ENCODE peak calls at places on chromosomes 4 and X, in four cellular contexts. D, R, W and I are unnamed samples.
A peak's percentile ranks its signal among the peaks of the same experiment; 100 is the strongest.

GRCh38 chr4:30716671-30717207 is 3.4 kb upstream of the PCDH7 start:
- DNase-seq in R (peak; percentile 55), W (no peak), D (peak; percentile 11), I (peak; percentile 3)

GRCh38 chr4:6489962-6490361 is 17.5 kb upstream of the PPP2R2C start:
- DNase-seq in W (no peak), D (no peak), R (no peak), I (no peak)

GRCh38 chr4:189773909-189774308 is 166.8 kb upstream of the FRG1 start:
- DNase-seq in D (no peak), W (no peak), R (no peak), I (no peak)

GRCh38 chr4:181944527-181944926 is 298.7 kb upstream of the TENM3 start:
- DNase-seq in W (no peak), D (no peak), R (no peak), I (no peak)

GRCh38 chr4:4609622-4610334 is 67.9 kb upstream of the STX18 start:
- DNase-seq in D (no peak), R (no peak), W (no peak), I (no peak)

GRCh38 chr4:76706581-76706980 is 191.4 kb downstream of the SOWAHB start:
- DNase-seq in R (no peak), D (no peak), W (no peak), I (no peak)

GRCh38 chr4:8140915-8141314 is 17.7 kb downstream of the ABLIM2 start:
- DNase-seq in W (no peak), D (no peak), R (no peak), I (no peak)

GRCh38 chrX:24647257-24648058 is at the start of gene PCYT1B:
- DNase-seq in W (peak; percentile 52), R (peak; percentile 68), D (peak; percentile 8), I (peak; percentile 72)

GRCh38 chrX:107579956-107580355 is 48.4 kb upstream of the PRPS1 start:
- DNase-seq in W (no peak), D (no peak), R (peak; percentile 70), I (no peak)

GRCh38 chr4:184444215-184444952 is 30.0 kb downstream of the IRF2 start:
- DNase-seq in D (no peak), R (no peak), W (no peak), I (no peak)

GRCh38 chr4:64774626-64775025 is 365.4 kb upstream of the TECRL start:
- DNase-seq in R (no peak), W (no peak), D (no peak), I (no peak)

GRCh38 chr4:88870428-88870827 is 172.8 kb upstream of the NAP1L5 start:
- DNase-seq in W (no peak), R (no peak), D (no peak), I (no peak)

GRCh38 chrX:47497274-47497673 is 14.3 kb upstream of the ZNF41 start:
- DNase-seq in W (no peak), D (no peak), R (peak; percentile 67), I (no peak)

GRCh38 chrX:104684077-104684476 is 118.1 kb downstream of the IL1RAPL2 start:
- DNase-seq in R (no peak), W (no peak), D (no peak), I (no peak)

GRCh38 chr4:30863031-30863430 is 142.9 kb downstream of the PCDH7 start:
- DNase-seq in D (no peak), R (peak; percentile 81), W (no peak), I (no peak)

GRCh38 chrX:15973941-15974340 is 119.3 kb upstream of the AP1S2 start:
- DNase-seq in D (peak; percentile 17), R (peak; percentile 1), W (no peak), I (no peak)

GRCh38 chr4:164572877-164573279 is 181.1 kb upstream of the SMIM31 start:
- DNase-seq in W (no peak), D (no peak), R (no peak), I (no peak)

GRCh38 chr4:52588097-52588496 is 71.0 kb downstream of the USP46 start:
- DNase-seq in W (peak; percentile 19), R (peak; percentile 17), D (peak; percentile 34), I (peak; percentile 31)

GRCh38 chr4:120236873-120237272 is 170.2 kb upstream of the MAD2L1 start:
- DNase-seq in D (no peak), W (no peak), R (no peak), I (no peak)

GRCh38 chr4:24770111-24770584 is 25.2 kb upstream of the SOD3 start:
- DNase-seq in D (no peak), W (peak; percentile 4), R (peak; percentile 92), I (peak; percentile 7)

GRCh38 chr4:182604953-182605352 is 312.2 kb downstream of the DCTD start:
- DNase-seq in D (no peak), W (no peak), R (peak; percentile 38), I (no peak)

GRCh38 chrX:70166601-70167590 is 10.4 kb upstream of the DGAT2L6 start:
- DNase-seq in D (no peak), W (no peak), R (peak; percentile 73), I (no peak)

GRCh38 chr4:37073226-37073840 is 171.2 kb upstream of the NWD2 start:
- DNase-seq in R (no peak), W (no peak), D (no peak), I (no peak)

GRCh38 chr4:155964016-155964891 is 10.6 kb upstream of the CTSO start:
- DNase-seq in R (no peak), D (no peak), W (no peak), I (no peak)

GRCh38 chr4:82833696-82834313 is 35.2 kb upstream of the SCD5 start:
- DNase-seq in W (no peak), R (peak; percentile 86), D (no peak), I (no peak)

GRCh38 chr4:94356444-94356843 is 13.8 kb upstream of the HPGDS start:
- DNase-seq in R (no peak), W (no peak), D (no peak), I (no peak)